ENCODE peak calls at places on chromosome 14, in six cellular contexts. E, F, R, P, I and M are unnamed samples. For H3K4me1, the result is how much of the 10 kb centered on the place peaks cover.

GRCh38 chr14:74062809-74063150 is 21.5 kb downstream of the ALDH6A1 start:
- DNase-seq in E (no peak), F (no peak), R (no peak), P (no peak), I (no peak), M (no peak)

GRCh38 chr14:34496679-34497513 is 34.9 kb upstream of the SPTSSA start:
- DNase-seq in E (peak), F (peak), R (no peak), P (peak), I (peak), M (no peak)

GRCh38 chr14:48350971-48351370 is 675.6 kb upstream of the MDGA2 start:
- DNase-seq in E (no peak), F (peak), R (no peak), P (no peak), I (no peak), M (no peak)

GRCh38 chr14:52399886-52400599 is 85.9 kb downstream of the PTGER2 start:
- DNase-seq in E (no peak), F (peak), R (no peak), P (no peak), I (peak), M (no peak)

GRCh38 chr14:36556811-36557433 is 25.5 kb downstream of the NKX2-8 start:
- DNase-seq in E (no peak), F (no peak), R (no peak), P (no peak), I (no peak), M (no peak)

GRCh38 chr14:57889245-57889644 is 23.4 kb upstream of the SLC35F4 start:
- DNase-seq in E (peak), F (peak), R (no peak), P (no peak), I (no peak), M (no peak)

GRCh38 chr14:31190220-31190605 is 17.4 kb downstream of the HECTD1 start:
- DNase-seq in E (no peak), F (no peak), R (no peak), P (no peak), I (no peak), M (no peak)

GRCh38 chr14:33736299-33736698 is 214.6 kb downstream of the EGLN3 start:
- DNase-seq in E (no peak), F (no peak), R (no peak), P (no peak), I (no peak), M (no peak)

GRCh38 chr14:95460647-95461478 is 55.6 kb downstream of the SYNE3 start:
- DNase-seq in E (no peak), F (peak), R (no peak), P (no peak), I (peak), M (no peak)

GRCh38 chr14:64825498-64825897 is 54.2 kb downstream of the SPTB start:
- DNase-seq in E (no peak), F (no peak), R (no peak), P (no peak), I (no peak), M (no peak)

GRCh38 chr14:31835049-31835448 is 242.1 kb upstream of the ARHGAP5 start:
- DNase-seq in E (no peak), F (no peak), R (no peak), P (no peak), I (no peak), M (no peak)

GRCh38 chr14:74402264-74403251 is 23.5 kb downstream of the SYNDIG1L start:
- DNase-seq in E (no peak), F (no peak), R (no peak), P (no peak), I (no peak), M (no peak)

GRCh38 chr14:64636208-64636979 is 67.8 kb upstream of the PLEKHG3 start:
- DNase-seq in E (peak), F (no peak), R (peak), P (no peak), I (peak), M (peak)

GRCh38 chr14:92922883-92923743 is at the start of gene CHGA:
- DNase-seq in E (peak), F (peak), R (peak), P (no peak), I (peak), M (no peak)

GRCh38 chr14:100488057-100488456 is 99.2 kb downstream of the BEGAIN start:
- DNase-seq in E (no peak), F (no peak), R (no peak), P (no peak), I (no peak), M (no peak)

GRCh38 chr14:71001742-71002141 is 94.5 kb downstream of the PCNX1 start:
- DNase-seq in E (no peak), F (no peak), R (no peak), P (no peak), I (no peak), M (no peak)
- H3K4me1 ChIP-seq in E (under half), F (under half), R (half or more), P (under half), I (under half), M (under half)

GRCh38 chr14:61761557-61761956 is 663 bp upstream of the SNAPC1 start:
- DNase-seq in E (no peak), F (no peak), R (no peak), P (no peak), I (no peak), M (peak)
- H3K4me3 ChIP-seq in E (peak), F (peak), R (peak), P (peak), I (peak), M (peak)

GRCh38 chr14:26841361-26841760 is 243.5 kb upstream of the NOVA1 start:
- DNase-seq in E (no peak), F (peak), R (no peak), P (no peak), I (no peak), M (no peak)
- H3K4me1 ChIP-seq in E (under half), F (under half), R (under half), P (under half), I (under half), M (under half)

DNA sequence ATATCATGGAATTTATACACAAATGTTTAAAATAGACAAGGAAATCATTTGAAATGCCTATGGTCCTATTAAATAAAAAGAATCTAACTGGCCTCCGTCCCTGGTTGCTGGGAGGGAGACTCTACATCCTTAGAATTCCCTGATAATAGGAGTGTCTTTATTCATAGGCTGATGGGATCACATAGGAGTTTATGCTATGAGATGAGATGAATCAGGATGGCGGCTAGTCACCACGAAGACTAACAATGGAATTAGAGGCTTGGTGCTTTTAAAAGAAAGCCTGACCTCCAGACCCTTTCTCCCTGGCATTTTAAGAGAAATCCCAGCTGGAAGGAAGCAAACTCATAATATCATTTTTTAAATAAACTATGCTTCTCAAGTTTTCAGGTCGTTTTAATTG is 69.7 kb downstream of the SEC23A start:
- DNase-seq in E (no peak), F (peak), R (no peak), P (no peak), I (no peak), M (no peak)
- H3K4me3 ChIP-seq in E (no peak), F (no peak), R (no peak), P (no peak), I (no peak), M (no peak)

DNA sequence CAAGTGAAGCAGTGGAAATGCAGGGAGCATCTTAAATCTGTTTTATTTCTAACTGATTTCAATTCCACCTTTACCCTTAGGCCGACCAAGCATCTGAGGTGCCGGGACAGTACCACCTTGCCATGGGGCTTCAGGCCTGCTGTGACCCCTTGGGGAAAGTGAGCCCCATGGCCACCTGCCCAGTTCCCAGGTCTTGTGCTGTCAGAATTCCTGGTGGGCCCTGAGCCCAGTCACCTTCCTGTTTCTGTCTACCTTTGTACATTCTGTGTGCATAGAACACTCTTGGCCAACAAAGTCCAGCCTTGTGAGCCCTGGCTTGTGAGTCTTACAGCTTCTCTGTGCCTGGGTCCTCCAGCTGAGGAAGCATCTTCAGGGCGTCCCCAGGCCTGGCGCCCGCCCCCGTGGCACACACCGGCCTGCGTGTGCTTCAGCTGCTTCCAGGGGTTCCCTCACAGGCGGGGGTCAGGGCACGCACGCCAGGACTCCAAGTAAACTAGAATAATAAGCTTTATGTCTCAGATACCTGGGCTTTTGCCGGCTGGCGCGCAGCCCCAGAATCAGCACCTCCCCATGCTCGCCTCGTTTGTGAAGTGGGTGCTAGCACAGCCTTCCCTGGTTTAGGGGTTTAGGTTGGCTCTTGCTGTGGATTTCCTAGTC is 10.3 kb downstream of the ZFYVE21 start:
- DNase-seq in E (no peak), F (no peak), R (no peak), P (no peak), I (no peak), M (no peak)
- H3K4me1 ChIP-seq in E (half or more), F (under half), R (under half), P (half or more), I (under half), M (under half)

GRCh38 chr14:91350483-91350812 is 67.2 kb downstream of the CCDC88C start:
- DNase-seq in E (no peak), F (no peak), R (no peak), P (no peak), I (no peak), M (no peak)

GRCh38 chr14:91352696-91353692 is 64.6 kb downstream of the CCDC88C start:
- DNase-seq in E (no peak), F (no peak), R (no peak), P (no peak), I (no peak), M (no peak)

GRCh38 chr14:91352101-91352500 is 65.5 kb downstream of the CCDC88C start:
- DNase-seq in E (peak), F (peak), R (no peak), P (no peak), I (no peak), M (no peak)

GRCh38 chr14:91350813-91351507 is 66.7 kb downstream of the CCDC88C start:
- DNase-seq in E (no peak), F (no peak), R (no peak), P (no peak), I (no peak), M (no peak)

GRCh38 chr14:91351508-91351853 is 66.1 kb downstream of the CCDC88C start:
- DNase-seq in E (no peak), F (no peak), R (no peak), P (no peak), I (no peak), M (no peak)
- H3K4me3 ChIP-seq in E (no peak), F (no peak), R (peak), P (peak), I (no peak), M (peak)

GRCh38 chr14:69671365-69672050 is 60.1 kb downstream of the SUSD6 start:
- DNase-seq in E (no peak), F (no peak), R (no peak), P (no peak), I (no peak), M (no peak)

GRCh38 chr14:69672372-69672771 is 61.0 kb downstream of the SUSD6 start:
- DNase-seq in E (no peak), F (no peak), R (no peak), P (no peak), I (no peak), M (no peak)

GRCh38 chr14:69674546-69675245 is 63.3 kb downstream of the SUSD6 start:
- DNase-seq in E (no peak), F (no peak), R (no peak), P (no peak), I (no peak), M (no peak)

GRCh38 chr14:69673578-69674305 is 62.3 kb downstream of the SUSD6 start:
- DNase-seq in E (no peak), F (no peak), R (no peak), P (no peak), I (no peak), M (no peak)

DNA sequence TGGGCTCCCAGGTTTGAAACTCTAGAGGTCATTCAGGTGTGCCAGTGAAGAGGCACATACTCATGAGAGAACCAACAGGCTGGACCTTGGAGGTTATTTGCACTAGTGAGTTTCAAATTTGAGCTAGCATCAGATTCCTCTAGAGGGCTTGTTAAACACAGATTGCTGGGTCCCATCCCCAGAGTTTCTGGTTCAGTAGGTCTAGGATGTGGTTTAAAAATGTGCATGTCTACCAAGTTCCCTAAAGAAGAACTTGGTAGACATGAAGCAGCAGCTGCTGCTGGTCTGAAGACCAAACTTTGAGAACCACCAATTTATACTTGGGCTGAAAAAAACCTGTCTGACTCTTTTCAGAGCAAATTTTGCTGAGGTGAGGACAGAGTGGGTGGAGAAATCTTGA is 61.7 kb downstream of the SUSD6 start:
- DNase-seq in E (no peak), F (no peak), R (no peak), P (no peak), I (no peak), M (no peak)
- H3K4me1 ChIP-seq in E (half or more), F (under half), R (half or more), P (half or more), I (half or more), M (under half)

DNA sequence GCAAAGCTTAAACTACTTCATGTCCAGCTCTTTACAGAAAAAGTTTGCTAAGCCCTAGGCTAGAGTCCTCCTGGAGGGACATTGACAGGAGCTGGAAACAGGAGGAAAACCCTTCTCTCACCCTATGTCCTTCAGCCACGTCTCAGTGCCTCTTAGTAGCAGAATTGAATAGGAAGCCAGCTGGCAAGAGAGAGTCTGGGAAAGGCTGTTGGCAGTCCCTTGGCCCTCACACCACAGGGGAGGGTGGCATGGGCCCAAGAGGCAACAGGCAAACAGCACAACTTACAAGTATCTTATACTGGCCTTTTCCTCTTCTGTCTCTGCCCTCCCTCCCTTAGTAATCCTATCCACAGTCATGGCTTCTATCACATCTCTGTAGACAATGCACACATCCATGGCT is 27.7 kb upstream of the DHRS2 start:
- DNase-seq in E (peak), F (no peak), R (no peak), P (no peak), I (no peak), M (no peak)
- H3K4me3 ChIP-seq in E (no peak), F (no peak), R (no peak), P (no peak), I (no peak), M (no peak)